ENCODE peak calls at places on chromosomes 1 and 21, in six cellular contexts. M is A549, P is GM12878, K is endothelial cell of umbilical vein, S is HepG2, Z is K562. H is an unnamed sample.

GRCh38 chr1:200217703-200218102 is 190.2 kb downstream of the NR5A2 start:
- DNase-seq in M (no peak), P (peak), K (no peak), S (no peak), Z (no peak), H (no peak)

GRCh38 chr1:6087958-6088357 is 42.3 kb downstream of the KCNAB2 start:
- DNase-seq in M (no peak), P (no peak), K (no peak), S (no peak), Z (no peak), H (no peak)

GRCh38 chr1:171081220-171081993 is 9.3 kb upstream of the FMO3 start:
- DNase-seq in M (peak), P (no peak), K (peak), S (no peak), Z (no peak), H (peak)

GRCh38 chr21:17688912-17689874 is 76.5 kb upstream of the BTG3 start:
- DNase-seq in M (peak), P (no peak), K (no peak), S (peak), Z (peak), H (peak)

GRCh38 chr1:41609166-41609883 is 124.8 kb upstream of the EDN2 start:
- DNase-seq in M (no peak), P (no peak), K (no peak), S (no peak), Z (no peak), H (no peak)

GRCh38 chr1:64623750-64624445 is 121.0 kb upstream of the RAVER2 start:
- DNase-seq in M (peak), P (no peak), K (peak), S (no peak), Z (no peak), H (no peak)

GRCh38 chr1:25469177-25469576 is 38.5 kb downstream of the MACO1 start:
- DNase-seq in M (no peak), P (no peak), K (peak), S (no peak), Z (no peak), H (no peak)

GRCh38 chr1:164796916-164797315 is 237.9 kb downstream of the PBX1 start:
- DNase-seq in M (no peak), P (no peak), K (no peak), S (no peak), Z (no peak), H (no peak)

GRCh38 chr1:203252678-203253077 is 23.2 kb upstream of the CHIT1 start:
- DNase-seq in M (no peak), P (no peak), K (no peak), S (no peak), Z (no peak), H (no peak)

GRCh38 chr1:177255411-177255810 is 84.7 kb downstream of the BRINP2 start:
- DNase-seq in M (peak), P (no peak), K (peak), S (peak), Z (no peak), H (no peak)

GRCh38 chr1:78229344-78229743 is 183.6 kb downstream of the GIPC2 start:
- DNase-seq in M (no peak), P (no peak), K (no peak), S (no peak), Z (no peak), H (no peak)

GRCh38 chr1:109739738-109740614 is 862 bp downstream of the GSTM3 start:
- DNase-seq in M (peak), P (no peak), K (peak), S (peak), Z (peak), H (peak)
- TF ChIP-seq POLR2A in M (peak), P (peak), K (peak), S (peak), Z (peak), H (no peak)

GRCh38 chr1:61247881-61248752 is 165.8 kb downstream of the NFIA start:
- DNase-seq in M (no peak), P (no peak), K (peak), S (no peak), Z (no peak), H (peak)
- TF ChIP-seq MYC in M (no peak), P (no peak), K (no peak), S (no peak), Z (no peak), H (no peak)

DNA sequence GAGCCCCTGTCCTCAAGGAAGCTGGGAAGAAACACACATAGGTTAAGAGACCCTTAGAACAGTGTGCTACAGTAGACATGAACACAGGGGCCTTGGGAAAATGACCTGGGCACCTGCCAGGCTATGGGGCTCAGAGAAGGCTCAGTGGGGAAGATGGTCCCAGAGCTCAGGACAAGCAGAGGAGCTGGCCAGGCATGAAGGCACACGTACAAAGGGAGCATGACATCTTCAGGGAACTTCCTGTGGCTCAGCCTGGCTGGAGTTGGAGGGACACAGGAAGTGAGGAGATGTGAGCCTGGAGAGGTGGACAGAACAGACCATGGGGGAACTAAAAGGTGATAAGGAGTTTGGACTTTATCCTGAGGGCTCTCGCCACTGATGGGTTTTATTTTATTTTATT is 3.8 kb upstream of the SLC50A1 start:
- DNase-seq in M (no peak), P (no peak), K (no peak), S (no peak), Z (peak), H (no peak)
- H3K4me3 ChIP-seq in M (no peak), P (no peak), K (no peak), S (peak), Z (no peak), H (no peak)

GRCh38 chr1:160634543-160635491 is 12.0 kb downstream of the SLAMF1 start:
- DNase-seq in M (no peak), P (no peak), K (no peak), S (no peak), Z (no peak), H (no peak)
- TF ChIP-seq POLR2A in M (no peak), P (peak), K (no peak), S (no peak), Z (no peak), H (no peak)

DNA sequence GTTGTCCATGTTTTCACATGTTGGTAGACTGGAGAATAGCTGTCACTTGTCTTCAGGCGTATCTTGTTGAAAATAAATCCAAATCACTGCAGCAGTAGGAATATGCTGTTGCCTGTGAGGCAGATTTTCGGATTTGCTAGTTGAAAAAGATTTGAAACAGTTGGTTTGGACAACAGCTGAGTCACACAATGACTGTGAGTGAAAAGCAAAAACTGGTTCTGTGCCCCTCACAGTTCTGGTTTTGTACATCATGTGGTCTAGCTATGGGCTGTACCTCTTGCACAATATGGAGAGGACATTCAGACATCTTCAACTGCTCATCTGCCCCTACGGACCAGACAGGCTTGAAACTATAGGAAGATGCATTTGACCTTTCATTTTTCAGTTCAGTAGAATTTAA is 1.8 kb downstream of the ARF1 start:
- DNase-seq in M (no peak), P (no peak), K (peak), S (no peak), Z (no peak), H (peak)
- TF ChIP-seq MYC in M (no peak), P (no peak), K (no peak), S (no peak), Z (no peak), H (no peak)